ENCODE peak calls at places on chromosomes 1 and 21, in four cellular contexts. J, S, O and D are unnamed samples.

GRCh38 chr21:25586242-25586805 is 21.0 kb downstream of the MRPL39 start:
- DNase-seq in O (no peak), J (no peak), S (no peak), D (no peak)

GRCh38 chr1:12371053-12371452 is 141.2 kb downstream of the VPS13D start:
- DNase-seq in J (no peak), S (no peak), O (no peak), D (no peak)

GRCh38 chr1:88658419-88658818 is 25.7 kb upstream of the PKN2 start:
- DNase-seq in O (no peak), S (no peak), J (peak), D (no peak)

GRCh38 chr1:221347706-221348105 is 394.2 kb downstream of the DUSP10 start:
- DNase-seq in J (no peak), S (no peak), O (no peak), D (no peak)

GRCh38 chr1:53722025-53722424 is 16.9 kb downstream of the GLIS1 start:
- DNase-seq in O (no peak), S (no peak), J (no peak), D (no peak)

GRCh38 chr1:3900150-3900968 is at the start of gene C1orf174:
- DNase-seq in S (peak), O (peak), J (peak), D (peak)

GRCh38 chr1:158121604-158122254 is 59.0 kb upstream of the CD1D start:
- DNase-seq in O (peak), S (no peak), J (peak), D (no peak)

GRCh38 chr21:27677547-27677946 is 710.7 kb upstream of the ADAMTS5 start:
- DNase-seq in O (no peak), J (no peak), S (no peak), D (no peak)

GRCh38 chr1:37394574-37395464 is 79.6 kb upstream of the ZC3H12A start:
- DNase-seq in S (no peak), O (no peak), J (no peak), D (no peak)

GRCh38 chr1:13666317-13666716 is 33.7 kb upstream of the PRDM2 start:
- DNase-seq in J (no peak), O (no peak), S (no peak), D (no peak)

GRCh38 chr1:13661539-13661938 is 38.4 kb upstream of the PRDM2 start:
- DNase-seq in J (peak), O (peak), S (no peak), D (no peak)

GRCh38 chr1:13663969-13664368 is 36.0 kb upstream of the PRDM2 start:
- DNase-seq in S (no peak), J (no peak), O (peak), D (no peak)

GRCh38 chr1:13662498-13662897 is 37.5 kb upstream of the PRDM2 start:
- DNase-seq in J (peak), S (peak), O (peak), D (no peak)

GRCh38 chr1:13664451-13664850 is 35.5 kb upstream of the PRDM2 start:
- DNase-seq in O (no peak), S (no peak), J (peak), D (no peak)
- TF ChIP-seq CTCF in O (no peak), S (no peak), J (no peak), D (no peak)

DNA sequence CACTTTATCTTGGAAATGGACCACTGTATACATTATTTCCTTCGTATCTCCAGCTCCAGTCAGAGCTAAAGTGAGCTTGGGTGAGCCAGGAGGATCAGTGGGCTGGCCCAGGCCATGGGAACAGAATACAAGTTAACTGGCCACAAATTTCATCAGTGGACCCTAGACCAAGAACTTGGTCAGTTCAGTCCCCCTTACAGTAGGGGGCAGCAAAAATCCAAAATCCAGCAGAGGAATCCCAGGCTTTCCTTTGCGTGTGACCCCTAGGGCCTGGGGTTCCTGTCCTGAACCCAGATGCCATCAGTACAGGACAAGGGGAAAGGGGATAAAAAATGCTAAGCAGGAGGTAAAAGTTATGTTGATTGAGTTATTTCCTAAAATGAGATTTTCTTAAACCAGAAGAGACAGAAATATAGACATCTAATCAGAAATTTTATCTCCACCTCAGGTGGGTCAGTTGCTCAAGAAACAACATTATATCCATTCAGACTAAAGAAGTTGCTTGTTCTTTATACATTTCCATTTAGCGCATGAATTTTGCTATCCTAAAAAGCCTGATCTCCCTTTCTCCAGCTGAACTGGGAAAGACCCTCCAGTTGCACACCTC is 24.1 kb upstream of the LCE5A start:
- DNase-seq in O (no peak), J (peak), S (no peak), D (no peak)
- TF ChIP-seq CTCF in O (peak), J (peak), S (no peak), D (no peak)

DNA sequence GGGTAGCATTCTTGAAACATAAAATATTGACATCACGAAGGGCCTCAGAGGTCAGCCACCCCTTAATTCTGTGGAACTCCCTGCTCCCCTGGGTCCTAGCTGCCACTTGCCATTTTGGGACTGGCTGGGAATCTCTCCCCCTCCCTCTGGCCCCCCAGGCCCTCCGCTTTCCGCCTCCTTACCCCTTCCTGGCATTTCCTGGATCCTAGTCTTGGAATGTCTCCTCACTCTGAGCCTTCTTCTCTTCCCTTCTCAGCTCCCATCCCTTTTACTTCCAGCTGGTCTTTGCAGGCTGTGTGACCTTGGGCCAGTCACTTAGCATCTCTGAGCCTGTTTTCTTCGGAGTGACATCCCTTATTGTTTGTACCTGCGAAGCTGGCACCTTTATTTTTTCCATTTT is 4.5 kb downstream of the PADI1 start:
- DNase-seq in J (no peak), S (no peak), O (no peak), D (no peak)
- TF ChIP-seq CTCF in J (no peak), S (no peak), O (no peak), D (no peak)

GRCh38 chr1:217660353-217661062 is 29.4 kb downstream of the SPATA17 start:
- DNase-seq in O (peak), S (no peak), J (peak), D (no peak)
- TF ChIP-seq CTCF in O (peak), S (peak), J (peak), D (no peak)

DNA sequence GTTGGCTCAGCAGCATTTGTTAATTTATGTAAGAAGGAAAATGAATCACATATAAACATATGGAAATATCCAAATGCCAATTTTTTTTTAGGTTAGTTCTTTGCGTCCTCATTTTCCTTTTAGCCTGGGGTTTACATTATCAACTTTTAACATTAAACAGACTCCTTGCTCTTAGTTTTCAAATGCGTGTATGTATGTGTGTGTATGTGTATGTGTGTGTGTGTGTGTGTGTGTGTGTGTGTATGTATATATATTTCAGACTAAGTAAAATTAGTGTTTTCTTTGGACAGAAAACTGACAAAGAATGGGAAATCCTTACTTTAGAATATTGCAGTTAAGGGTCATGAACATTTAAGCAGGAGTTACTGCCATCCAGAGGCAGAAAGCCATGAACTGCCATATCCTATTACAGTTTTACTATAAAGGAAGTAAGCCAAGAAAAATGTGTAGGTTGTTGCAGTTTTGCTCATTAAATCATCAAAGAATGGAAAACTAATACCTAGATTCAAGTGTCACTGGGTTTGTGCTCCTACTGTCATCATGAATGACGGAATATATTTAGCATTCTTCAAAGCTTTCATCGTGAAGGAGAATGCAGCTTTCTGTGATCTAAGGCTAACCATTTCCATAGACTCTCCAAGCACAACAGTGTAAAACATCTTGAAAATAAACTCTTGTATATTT is 477.0 kb upstream of the NR5A2 start:
- DNase-seq in O (peak), S (no peak), J (peak), D (no peak)
- TF ChIP-seq CTCF in O (no peak), S (no peak), J (peak), D (no peak)

GRCh38 chr1:40848530-40849189 is 13.5 kb downstream of the CITED4 start:
- DNase-seq in J (peak), O (peak), S (peak), D (no peak)
- TF ChIP-seq CTCF in J (peak), O (peak), S (peak), D (peak)

GRCh38 chr1:207974146-207974545 is 63.2 kb upstream of the CD34 start:
- DNase-seq in O (no peak), J (no peak), S (no peak), D (no peak)

GRCh38 chr1:207970329-207971038 is 59.6 kb upstream of the CD34 start:
- DNase-seq in O (no peak), S (no peak), J (no peak), D (no peak)

GRCh38 chr1:207969528-207969927 is 58.6 kb upstream of the CD34 start:
- DNase-seq in S (no peak), O (no peak), J (no peak), D (no peak)

GRCh38 chr1:207972350-207972749 is 61.4 kb upstream of the CD34 start:
- DNase-seq in J (no peak), O (no peak), S (no peak), D (no peak)

GRCh38 chr1:207971511-207972224 is 60.7 kb upstream of the CD34 start:
- DNase-seq in J (no peak), O (no peak), S (no peak), D (no peak)
- TF ChIP-seq CTCF in J (no peak), O (no peak), S (no peak), D (no peak)

GRCh38 chr21:37153935-37154350 is 80.9 kb downstream of the TTC3 start:
- DNase-seq in S (no peak), J (peak), O (peak), D (no peak)

GRCh38 chr21:37157938-37158337 is 84.9 kb downstream of the TTC3 start:
- DNase-seq in S (no peak), O (no peak), J (no peak), D (no peak)

GRCh38 chr21:37159053-37159776 is 86.2 kb downstream of the TTC3 start:
- DNase-seq in J (no peak), O (no peak), S (no peak), D (no peak)

GRCh38 chr21:37153193-37153934 is 80.3 kb downstream of the TTC3 start:
- DNase-seq in S (no peak), J (peak), O (peak), D (no peak)

DNA sequence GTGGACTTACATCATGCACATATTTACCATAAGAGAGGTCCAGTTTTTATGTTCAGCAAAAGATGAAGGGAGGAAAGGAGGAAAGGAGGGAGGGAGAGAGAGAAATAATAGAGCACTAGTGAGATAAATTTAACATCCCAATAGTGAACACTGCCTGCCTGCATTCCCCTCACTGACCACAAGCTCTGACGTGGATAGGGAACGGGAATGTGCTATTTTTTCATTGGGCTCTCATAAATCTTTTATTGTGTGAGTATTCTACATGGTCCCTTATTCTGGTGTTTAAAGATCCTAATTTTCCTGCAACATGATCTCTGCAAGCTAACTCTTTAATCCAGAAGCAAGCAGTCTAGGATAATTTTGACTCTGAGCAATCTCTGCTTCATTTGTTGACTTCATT is 82.2 kb downstream of the TTC3 start:
- DNase-seq in O (no peak), S (no peak), J (peak), D (no peak)
- TF ChIP-seq CTCF in O (no peak), S (no peak), J (peak), D (no peak)